ENCODE peak calls at places on chromosomes 5 and 9, in nine cellular contexts. A, M, O, I, S, U, F, D and L are unnamed samples.

GRCh38 chr5:135242496-135243193 is 156.4 kb downstream of the MACROH2A1 start:
- DNase-seq in U (no peak), A (no peak), S (no peak), D (peak), M (peak), I (peak), O (no peak), F (no peak), L (peak)

GRCh38 chr5:134545070-134545868 is 19.8 kb downstream of the JADE2 start:
- DNase-seq in S (peak), O (no peak), A (no peak), I (no peak), F (peak), U (no peak), D (peak), M (peak), L (peak)

GRCh38 chr5:94849821-94850736 is 231.6 kb downstream of the SLF1 start:
- DNase-seq in M (no peak), O (peak), D (no peak), A (peak), I (peak), S (no peak), F (no peak), U (peak), L (no peak)

GRCh38 chr5:111453747-111454146 is 58.6 kb downstream of the STARD4 start:
- DNase-seq in A (peak), S (no peak), O (no peak), I (no peak), M (no peak), D (no peak), F (no peak), U (no peak), L (no peak)

GRCh38 chr9:96612105-96612965 is 7.3 kb downstream of the CDC14B start:
- DNase-seq in F (peak), D (peak), I (peak), U (peak), A (peak), S (peak), O (no peak), M (peak), L (no peak)

GRCh38 chr5:132258102-132259060 is 885 bp downstream of the PDLIM4 start:
- DNase-seq in M (no peak), D (no peak), S (peak), A (peak), F (peak), O (no peak), I (peak), U (no peak), L (peak)

GRCh38 chr9:81649475-81649874 is 39.9 kb downstream of the TLE1 start:
- DNase-seq in U (peak), D (no peak), M (no peak), I (no peak), O (no peak), S (no peak), A (no peak), F (no peak), L (no peak)

GRCh38 chr5:73969195-73970059 is 343.4 kb downstream of the ARHGEF28 start:
- DNase-seq in F (no peak), S (no peak), A (no peak), I (no peak), D (no peak), M (no peak), U (no peak), O (no peak), L (no peak)

GRCh38 chr5:13704401-13704800 is 240.1 kb downstream of the DNAH5 start:
- DNase-seq in U (no peak), A (no peak), I (no peak), O (no peak), M (no peak), D (no peak), F (no peak), S (no peak), L (no peak)

GRCh38 chr5:67538343-67538670 is 341.7 kb upstream of the CD180 start:
- DNase-seq in M (no peak), O (no peak), D (no peak), S (no peak), F (no peak), A (no peak), U (no peak), I (no peak), L (no peak)

GRCh38 chr9:135507104-135508035 is 6.9 kb downstream of the MRPS2 start:
- DNase-seq in O (no peak), M (peak), U (no peak), I (no peak), S (no peak), A (no peak), F (peak), D (no peak), L (no peak)

GRCh38 chr5:177427919-177428573 is 1.6 kb downstream of the GRK6 start:
- DNase-seq in O (no peak), S (no peak), M (peak), D (no peak), I (no peak), U (no peak), A (no peak), F (no peak), L (no peak)

GRCh38 chr9:37466037-37466709 is 923 bp upstream of the ZBTB5 start:
- DNase-seq in S (peak), U (peak), O (no peak), D (peak), A (peak), M (peak), F (peak), I (peak), L (peak)

GRCh38 chr5:171745602-171746001 is 40.0 kb upstream of the SMIM23 start:
- DNase-seq in F (no peak), A (no peak), D (no peak), M (no peak), O (no peak), I (no peak), S (no peak), U (no peak), L (no peak)

GRCh38 chr5:129069316-129069715 is 25.2 kb upstream of the ISOC1 start:
- DNase-seq in M (no peak), O (no peak), F (no peak), D (no peak), I (no peak), A (no peak), S (no peak), U (no peak), L (no peak)

GRCh38 chr9:107188376-107188775 is 94.7 kb upstream of the RAD23B start:
- DNase-seq in I (no peak), S (no peak), A (no peak), O (no peak), M (no peak), D (no peak), F (no peak), U (no peak), L (no peak)

GRCh38 chr5:54329731-54330709 is 19.6 kb upstream of the ARL15 start:
- DNase-seq in S (no peak), D (no peak), A (peak), O (no peak), M (no peak), F (no peak), I (peak), U (no peak), L (no peak)